ENCODE peak calls at places on chromosomes 16 and 17, in seven cellular contexts. G is SK-N-DZ; B is stimulated activated CD4-positive, alpha-beta T cell treated with anti-CD3 and anti-CD28 coated beads, Interleukin-4, amount 100 ng/mL, for 4 hours; C is progenitor cell of endocrine pancreas; V is GM06990; K is AG09319; A is cardiac muscle cell. Y is an unnamed sample.

GRCh38 chr17:49194297-49194607 is 16.1 kb downstream of the GNGT2 start:
- DNase-seq in G (no peak), B (no peak), C (no peak), V (no peak), K (no peak), A (no peak), Y (no peak)

GRCh38 chr16:78490847-78491246 is 391.4 kb downstream of the WWOX start:
- DNase-seq in G (no peak), B (no peak), C (no peak), V (no peak), K (no peak), A (no peak), Y (no peak)

GRCh38 chr17:1561420-1562177 is 993 bp downstream of the PITPNA start:
- DNase-seq in G (no peak), B (peak), C (peak), V (peak), K (no peak), A (peak), Y (no peak)

GRCh38 chr17:65131244-65131643 is 5.9 kb upstream of the RGS9 start:
- DNase-seq in G (no peak), B (no peak), C (no peak), V (no peak), K (no peak), A (no peak), Y (no peak)

GRCh38 chr17:75625813-75626486 is 7.3 kb upstream of the SMIM5 start:
- DNase-seq in G (peak), B (no peak), C (peak), V (no peak), K (no peak), A (peak), Y (peak)

GRCh38 chr17:50863221-50863843 is 2.8 kb downstream of the TOB1 start:
- DNase-seq in G (no peak), B (no peak), C (no peak), V (no peak), K (no peak), A (peak), Y (peak)

GRCh38 chr17:30808785-30809286 is 15.7 kb downstream of the CRLF3 start:
- DNase-seq in G (no peak), B (peak), C (no peak), V (peak), K (no peak), A (no peak), Y (no peak)

GRCh38 chr16:4110680-4111079 is 5.6 kb downstream of the ADCY9 start:
- DNase-seq in G (no peak), B (no peak), C (no peak), V (no peak), K (no peak), A (no peak), Y (no peak)

GRCh38 chr17:16363749-16364536 is 10.7 kb upstream of the CENPV start:
- DNase-seq in G (peak), B (peak), C (peak), V (peak), K (no peak), A (peak), Y (peak)

GRCh38 chr16:23702951-23703350 is 10.1 kb downstream of the ERN2 start:
- DNase-seq in G (no peak), B (no peak), C (no peak), V (no peak), K (no peak), A (no peak), Y (no peak)

GRCh38 chr17:16470302-16470701 is 21.7 kb downstream of the LRRC75A start:
- DNase-seq in G (no peak), B (no peak), C (no peak), V (no peak), K (no peak), A (no peak), Y (no peak)

GRCh38 chr17:8718001-8718563 is 26.6 kb downstream of the CCDC42 start:
- DNase-seq in G (no peak), B (no peak), C (no peak), V (no peak), K (no peak), A (no peak), Y (no peak)

GRCh38 chr17:1108810-1109605 is 70.8 kb downstream of the ABR start:
- DNase-seq in G (no peak), B (peak), C (no peak), V (peak), K (no peak), A (peak), Y (peak)

GRCh38 chr16:74321356-74321755 is 24.7 kb downstream of the PSMD7 start:
- DNase-seq in G (no peak), B (no peak), C (no peak), V (no peak), K (no peak), A (no peak), Y (no peak)

GRCh38 chr17:78300962-78301820 is 58.7 kb downstream of the SOCS3 start:
- DNase-seq in G (no peak), B (no peak), C (no peak), V (no peak), K (no peak), A (no peak), Y (no peak)

GRCh38 chr17:67376892-67377726 is at the start of gene PITPNC1:
- DNase-seq in G (peak), B (peak), C (peak), V (peak), K (peak), A (peak), Y (peak)

GRCh38 chr16:52470601-52471000 is 76.3 kb downstream of the TOX3 start:
- DNase-seq in G (no peak), B (no peak), C (no peak), V (no peak), K (no peak), A (no peak), Y (no peak)

GRCh38 chr16:80591071-80591935 is 50.5 kb downstream of the DYNLRB2 start:
- DNase-seq in G (no peak), B (no peak), C (no peak), V (peak), K (no peak), A (no peak), Y (no peak)

GRCh38 chr17:45784583-45785372 is 658 bp downstream of the CRHR1 start:
- DNase-seq in G (peak), B (peak), C (peak), V (no peak), K (no peak), A (peak), Y (peak)

GRCh38 chr17:60461584-60461983 is 39.3 kb downstream of the CHCT1 start:
- DNase-seq in G (no peak), B (no peak), C (no peak), V (no peak), K (no peak), A (no peak), Y (no peak)

GRCh38 chr16:53356478-53357207 is 77.6 kb upstream of the RBL2 start:
- DNase-seq in G (no peak), B (no peak), C (no peak), V (no peak), K (no peak), A (no peak), Y (no peak)

GRCh38 chr17:9837551-9838471 is 12.1 kb downstream of the GLP2R start:
- DNase-seq in G (no peak), B (no peak), C (no peak), V (no peak), K (peak), A (no peak), Y (no peak)

GRCh38 chr17:34633351-34633750 is 54.0 kb downstream of the TMEM132E start:
- DNase-seq in G (no peak), B (no peak), C (no peak), V (no peak), K (no peak), A (no peak), Y (no peak)

GRCh38 chr16:4704491-4704890 is 11.1 kb downstream of the NUDT16L1 start:
- DNase-seq in G (no peak), B (no peak), C (no peak), V (no peak), K (no peak), A (no peak), Y (no peak)

GRCh38 chr17:66633322-66633965 is 201.5 kb upstream of the CACNG5 start:
- DNase-seq in G (no peak), B (peak), C (no peak), V (no peak), K (no peak), A (peak), Y (no peak)

GRCh38 chr16:50234771-50235556 is 31.4 kb upstream of the ADCY7 start:
- DNase-seq in G (no peak), B (no peak), C (no peak), V (no peak), K (no peak), A (no peak), Y (no peak)

GRCh38 chr17:30228011-30228410 is 7.5 kb downstream of the SLC6A4 start:
- DNase-seq in G (no peak), B (no peak), C (no peak), V (no peak), K (no peak), A (no peak), Y (no peak)

Y was measured in BE2C.